ENCODE peak calls at places on chromosomes 7 and 10, in six cellular contexts. F is mesenchymal stem cell, W is H1, O is IMR-90, L is H9, C is trophoblast cell. G is an unnamed sample.
A peak's percentile ranks its signal among the peaks of the same experiment; 100 is the strongest.

GRCh38 chr10:17512341-17513001 is 58.1 kb upstream of the ST8SIA6 start:
- DNase-seq in F (peak; percentile 92), W (no peak), O (peak; percentile 98), L (no peak), C (peak; percentile 81), G (no peak)

GRCh38 chr7:41565655-41566054 is 137.2 kb downstream of the INHBA start:
- DNase-seq in F (no peak), W (no peak), O (no peak), L (no peak), C (no peak), G (no peak)

GRCh38 chr10:115861455-115861854 is 411.6 kb downstream of the GFRA1 start:
- DNase-seq in F (no peak), W (no peak), O (no peak), L (no peak), C (no peak), G (no peak)

GRCh38 chr7:129908181-129908580 is 44.6 kb downstream of the UBE2H start:
- DNase-seq in F (no peak), W (no peak), O (no peak), L (no peak), C (no peak), G (no peak)

GRCh38 chr10:24953350-24954074 is 1.1 kb upstream of the PRTFDC1 start:
- DNase-seq in F (no peak), W (no peak), O (peak; percentile 40), L (no peak), C (peak; percentile 35), G (no peak)

GRCh38 chr10:110460111-110460809 is 37.4 kb upstream of the DUSP5 start:
- DNase-seq in F (no peak), W (no peak), O (peak; percentile 34), L (no peak), C (no peak), G (no peak)

GRCh38 chr10:100554902-100555301 is 19.2 kb downstream of the HIF1AN start:
- DNase-seq in F (no peak), W (no peak), O (peak; percentile 10), L (no peak), C (no peak), G (no peak)

GRCh38 chr7:45579386-45579785 is 5.2 kb downstream of the ADCY1 start:
- DNase-seq in F (no peak), W (no peak), O (no peak), L (peak; percentile 31), C (no peak), G (no peak)

GRCh38 chr10:72688208-72688651 is 3.7 kb upstream of the MCU start:
- DNase-seq in F (peak; percentile 73), W (no peak), O (peak; percentile 95), L (no peak), C (peak; percentile 77), G (no peak)

GRCh38 chr7:148587076-148587475 is 3.5 kb upstream of the C7orf33 start:
- DNase-seq in F (no peak), W (no peak), O (no peak), L (no peak), C (no peak), G (no peak)

GRCh38 chr7:20458483-20458882 is 127.8 kb downstream of the ITGB8 start:
- DNase-seq in F (no peak), W (no peak), O (no peak), L (no peak), C (peak; percentile 21), G (no peak)

GRCh38 chr7:67855322-67855721 is 858.7 kb downstream of the TYW1 start:
- DNase-seq in F (no peak), W (no peak), O (no peak), L (no peak), C (no peak), G (no peak)

GRCh38 chr7:157690058-157690832 is 353.4 kb downstream of the DNAJB6 start:
- DNase-seq in F (no peak), W (no peak), O (no peak), L (peak; percentile 60), C (no peak), G (peak; percentile 65)

GRCh38 chr10:5125315-5126044 is 31.3 kb downstream of the AKR1C3 start:
- DNase-seq in F (no peak), W (no peak), O (no peak), L (no peak), C (no peak), G (no peak)

GRCh38 chr7:99623091-99623693 is 6.4 kb downstream of the ZSCAN25 start:
- DNase-seq in F (no peak), W (no peak), O (no peak), L (no peak), C (no peak), G (no peak)

GRCh38 chr10:45809829-45810228 is 37.5 kb downstream of the AGAP4 start:
- DNase-seq in F (no peak), W (no peak), O (peak; percentile 6), L (no peak), C (no peak), G (no peak)

GRCh38 chr7:74027124-74027682 is 770 bp upstream of the ELN start:
- DNase-seq in F (no peak), W (no peak), O (no peak), L (no peak), C (no peak), G (no peak)

GRCh38 chr7:132145466-132145865 is 430.8 kb downstream of the PLXNA4 start:
- DNase-seq in F (peak; percentile 31), W (no peak), O (peak; percentile 34), L (no peak), C (peak; percentile 73), G (peak; percentile 24)

GRCh38 chr7:43058271-43059066 is 54.0 kb upstream of the HECW1 start:
- DNase-seq in F (no peak), W (no peak), O (no peak), L (no peak), C (no peak), G (no peak)

GRCh38 chr10:1736180-1736971 is 949 bp downstream of the ADARB2 start:
- DNase-seq in F (no peak), W (no peak), O (no peak), L (no peak), C (no peak), G (no peak)

GRCh38 chr7:40282858-40283257 is 148.1 kb downstream of the SUGCT start:
- DNase-seq in F (no peak), W (no peak), O (no peak), L (no peak), C (no peak), G (no peak)

DNA sequence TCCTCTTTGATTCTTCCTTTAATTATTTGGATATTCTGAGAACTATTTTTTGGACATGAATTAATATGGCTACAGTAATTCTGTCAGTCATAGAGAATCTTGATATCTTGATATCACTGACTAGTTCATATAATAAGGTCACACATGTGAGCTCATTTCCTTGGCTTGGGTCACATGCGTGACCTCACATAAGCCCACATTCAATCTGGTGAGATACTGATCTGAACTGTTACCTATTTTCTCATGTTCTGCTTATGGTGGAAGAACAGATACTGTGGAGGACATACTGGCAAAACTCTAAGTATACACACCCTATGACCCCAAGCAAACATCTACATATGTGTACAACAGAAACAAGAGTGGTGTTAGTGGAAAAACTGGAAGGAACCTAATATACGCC is 44.1 kb downstream of the CUL2 start:
- DNase-seq in F (no peak), W (no peak), O (no peak), L (no peak), C (peak; percentile 22), G (no peak)
- H4K91ac ChIP-seq in F (no peak overlapping the region), W (no peak overlapping the region), O (no peak overlapping the region), L (no peak overlapping the region), C (no peak overlapping the region), G (no peak overlapping the region)

GRCh38 chr7:151886783-151887182 is 9.9 kb upstream of the PRKAG2 start:
- DNase-seq in F (no peak), W (no peak), O (no peak), L (no peak), C (no peak), G (no peak)

GRCh38 chr7:151883872-151884271 is 7.0 kb upstream of the PRKAG2 start:
- DNase-seq in F (no peak), W (no peak), O (no peak), L (no peak), C (no peak), G (no peak)

GRCh38 chr7:151882734-151883133 is 5.8 kb upstream of the PRKAG2 start:
- DNase-seq in F (no peak), W (no peak), O (no peak), L (no peak), C (no peak), G (no peak)

GRCh38 chr7:151885202-151885580 is 8.3 kb upstream of the PRKAG2 start:
- DNase-seq in F (no peak), W (no peak), O (no peak), L (no peak), C (no peak), G (no peak)

DNA sequence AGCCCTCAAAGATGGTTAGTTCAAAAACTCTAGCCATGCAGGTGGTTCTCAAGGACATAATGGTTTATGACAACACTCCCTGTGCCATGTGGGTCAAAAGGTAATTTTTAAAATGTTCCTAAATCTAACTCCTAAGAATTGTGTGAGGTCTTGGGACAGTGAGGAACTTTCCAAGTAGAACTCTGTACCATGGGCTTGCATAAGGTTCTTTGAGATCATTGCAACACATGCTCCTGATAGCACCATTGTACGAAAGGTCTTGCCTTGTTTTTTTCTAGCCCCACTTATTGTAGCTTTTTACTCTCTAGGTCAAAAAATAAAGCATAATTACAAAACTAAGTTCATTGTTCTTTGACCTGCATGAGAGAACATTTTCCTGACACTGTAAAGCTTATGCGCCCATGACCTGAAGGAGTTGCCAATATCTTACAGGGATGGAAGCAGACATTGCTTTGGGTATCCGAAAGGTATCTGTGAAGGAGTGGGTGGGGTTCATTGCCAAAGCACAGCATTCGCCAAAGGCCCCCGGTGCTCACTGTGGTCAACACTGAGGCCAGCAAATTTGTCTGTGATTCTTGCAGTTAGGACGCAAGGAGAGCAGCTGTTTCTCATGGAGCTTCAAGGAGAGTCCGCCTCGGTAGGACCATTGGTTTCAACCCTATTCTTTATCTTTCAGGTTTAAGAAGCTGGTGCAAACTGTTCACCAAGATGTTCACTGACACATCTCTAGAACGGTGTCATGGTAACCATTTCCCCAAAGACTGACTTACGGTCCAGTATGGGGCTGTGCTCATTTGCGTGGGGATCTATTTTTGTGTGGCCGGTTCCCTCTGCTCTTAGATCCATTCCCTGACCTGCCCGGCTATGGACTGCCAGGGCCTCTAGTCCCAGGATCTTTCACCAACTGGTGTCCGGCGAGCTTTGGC is 7.6 kb upstream of the PRKAG2 start:
- DNase-seq in F (no peak), W (no peak), O (no peak), L (no peak), C (no peak), G (no peak)
- H4K91ac ChIP-seq in F (no peak overlapping the region), W (no peak overlapping the region), O (no peak overlapping the region), L (no peak overlapping the region), C (no peak overlapping the region), G (no peak overlapping the region)

GRCh38 chr7:120838281-120838682 is 19.7 kb downstream of the TSPAN12 start:
- DNase-seq in F (no peak), W (no peak), O (no peak), L (no peak), C (no peak), G (no peak)
- H4K91ac ChIP-seq in F (no peak overlapping the region), W (no peak overlapping the region), O (no peak overlapping the region), L (no peak overlapping the region), C (no peak overlapping the region), G (no peak overlapping the region)

DNA sequence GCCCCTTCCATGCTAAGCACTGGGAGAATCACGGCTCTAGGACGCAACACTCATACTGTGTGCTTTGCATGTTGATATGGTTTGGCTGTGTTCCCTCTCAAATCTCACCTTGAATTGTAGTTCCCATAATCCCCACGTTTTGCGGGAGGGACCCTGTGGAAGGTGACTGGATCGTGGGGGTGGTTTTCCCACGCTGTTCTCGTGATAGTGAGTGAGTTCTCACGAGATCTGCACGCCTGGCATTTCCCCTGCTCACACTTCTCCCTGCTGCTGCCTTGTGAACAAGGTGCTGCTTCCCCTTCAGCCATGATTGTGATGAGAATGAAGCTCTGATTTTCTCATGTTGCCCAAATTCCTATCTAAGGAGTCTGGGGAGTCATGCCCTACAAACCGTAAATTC is 53.0 kb upstream of the ADGRA1 start:
- DNase-seq in F (no peak), W (no peak), O (no peak), L (no peak), C (no peak), G (no peak)
- H4K91ac ChIP-seq in F (no peak overlapping the region), W (no peak overlapping the region), O (no peak overlapping the region), L (no peak overlapping the region), C (no peak overlapping the region), G (no peak overlapping the region)